ENCODE peak calls at places on chromosomes 5 and 9, in five cellular contexts. One of them, this sample, is unnamed.

GRCh38 chr5:7392401-7393024 is 3.4 kb upstream of the ADCY2 start:
- DNase-seq in H1: no peak
- DNase-seq in IMR-90: no peak
- DNase-seq in mesenchymal stem cell: no peak
- DNase-seq in H9: peak
- DNase-seq in this sample: peak

GRCh38 chr9:124450241-124450924 is at the start of gene ADGRD2:
- DNase-seq in H1: peak
- DNase-seq in IMR-90: peak
- DNase-seq in mesenchymal stem cell: peak
- DNase-seq in H9: peak
- DNase-seq in this sample: peak

GRCh38 chr9:135890896-135891631 is 16.3 kb downstream of the CAMSAP1 start:
- DNase-seq in H1: no peak
- DNase-seq in IMR-90: no peak
- DNase-seq in mesenchymal stem cell: no peak
- DNase-seq in H9: no peak
- DNase-seq in this sample: no peak

GRCh38 chr5:78659114-78659513 is 10.5 kb upstream of the LHFPL2 start:
- DNase-seq in H1: no peak
- DNase-seq in IMR-90: no peak
- DNase-seq in mesenchymal stem cell: no peak
- DNase-seq in H9: no peak
- DNase-seq in this sample: no peak

GRCh38 chr9:96025995-96026572 is 150.6 kb downstream of the ERCC6L2 start:
- DNase-seq in H1: peak
- DNase-seq in IMR-90: no peak
- DNase-seq in mesenchymal stem cell: no peak
- DNase-seq in H9: peak
- DNase-seq in this sample: peak

GRCh38 chr5:160271396-160271795 is 41.0 kb downstream of the CCNJL start:
- DNase-seq in H1: no peak
- DNase-seq in IMR-90: no peak
- DNase-seq in mesenchymal stem cell: peak
- DNase-seq in H9: peak
- DNase-seq in this sample: no peak

GRCh38 chr5:168020522-168021294 is 270.7 kb upstream of the WWC1 start:
- DNase-seq in H1: no peak
- DNase-seq in IMR-90: peak
- DNase-seq in mesenchymal stem cell: peak
- DNase-seq in H9: no peak
- DNase-seq in this sample: no peak

GRCh38 chr9:93666279-93666784 is 89.9 kb downstream of the PHF2 start:
- DNase-seq in H1: no peak
- DNase-seq in IMR-90: no peak
- DNase-seq in mesenchymal stem cell: no peak
- DNase-seq in H9: no peak
- DNase-seq in this sample: no peak

GRCh38 chr9:94734054-94734754 is 7.7 kb downstream of the AOPEP start:
- DNase-seq in H1: no peak
- DNase-seq in IMR-90: no peak
- DNase-seq in mesenchymal stem cell: no peak
- DNase-seq in H9: no peak
- DNase-seq in this sample: no peak

GRCh38 chr5:88396635-88397285 is 128.1 kb upstream of the TMEM161B start:
- DNase-seq in H1: no peak
- DNase-seq in IMR-90: no peak
- DNase-seq in mesenchymal stem cell: no peak
- DNase-seq in H9: no peak
- DNase-seq in this sample: no peak

GRCh38 chr5:119076080-119076479 is 5.2 kb downstream of the DMXL1 start:
- DNase-seq in H1: no peak
- DNase-seq in IMR-90: no peak
- DNase-seq in mesenchymal stem cell: no peak
- DNase-seq in H9: no peak
- DNase-seq in this sample: no peak

GRCh38 chr9:36163049-36163839 is 5.9 kb upstream of the CCIN start:
- DNase-seq in H1: peak
- DNase-seq in IMR-90: peak
- DNase-seq in mesenchymal stem cell: peak
- DNase-seq in H9: peak
- DNase-seq in this sample: no peak

GRCh38 chr9:72997387-72997995 is 44.6 kb upstream of the ALDH1A1 start:
- DNase-seq in H1: no peak
- DNase-seq in IMR-90: no peak
- DNase-seq in mesenchymal stem cell: no peak
- DNase-seq in H9: peak
- DNase-seq in this sample: no peak

GRCh38 chr5:164073013-164073535 is 567.7 kb downstream of the MAT2B start:
- DNase-seq in H1: no peak
- DNase-seq in IMR-90: peak
- DNase-seq in mesenchymal stem cell: no peak
- DNase-seq in H9: no peak
- DNase-seq in this sample: no peak

GRCh38 chr9:69376651-69377050 is 51.6 kb downstream of the ENTREP1 start:
- DNase-seq in H1: no peak
- DNase-seq in IMR-90: peak
- DNase-seq in mesenchymal stem cell: peak
- DNase-seq in H9: no peak
- DNase-seq in this sample: no peak

GRCh38 chr5:174409070-174409469 is 315.3 kb upstream of the MSX2 start:
- DNase-seq in H1: no peak
- DNase-seq in IMR-90: no peak
- DNase-seq in mesenchymal stem cell: no peak
- DNase-seq in H9: no peak
- DNase-seq in this sample: no peak

GRCh38 chr5:77129386-77129785 is 42.3 kb upstream of the ZBED3 start:
- DNase-seq in H1: peak
- DNase-seq in IMR-90: peak
- DNase-seq in mesenchymal stem cell: peak
- DNase-seq in H9: peak
- DNase-seq in this sample: no peak

GRCh38 chr5:32453916-32454315 is 9.4 kb upstream of the ZFR start:
- DNase-seq in H1: peak
- DNase-seq in IMR-90: no peak
- DNase-seq in mesenchymal stem cell: no peak
- DNase-seq in H9: no peak
- DNase-seq in this sample: no peak

GRCh38 chr9:35683323-35683722 is 6.4 kb downstream of the TPM2 start:
- DNase-seq in H1: no peak
- DNase-seq in IMR-90: no peak
- DNase-seq in mesenchymal stem cell: no peak
- DNase-seq in H9: no peak
- DNase-seq in this sample: no peak

GRCh38 chr5:90866333-90866732 is 307.7 kb downstream of the ADGRV1 start:
- DNase-seq in H1: no peak
- DNase-seq in IMR-90: peak
- DNase-seq in mesenchymal stem cell: peak
- DNase-seq in H9: no peak
- DNase-seq in this sample: no peak

GRCh38 chr9:89436963-89437625 is 60.8 kb downstream of the SEMA4D start:
- DNase-seq in H1: no peak
- DNase-seq in IMR-90: no peak
- DNase-seq in mesenchymal stem cell: no peak
- DNase-seq in H9: no peak
- DNase-seq in this sample: no peak

GRCh38 chr5:115657883-115658233 is 32.0 kb upstream of the TMED7 start:
- DNase-seq in H1: no peak
- DNase-seq in IMR-90: peak
- DNase-seq in mesenchymal stem cell: peak
- DNase-seq in H9: no peak
- DNase-seq in this sample: no peak

GRCh38 chr5:31052937-31053658 is 140.4 kb upstream of the CDH6 start:
- DNase-seq in H1: no peak
- DNase-seq in IMR-90: no peak
- DNase-seq in mesenchymal stem cell: no peak
- DNase-seq in H9: no peak
- DNase-seq in this sample: no peak

GRCh38 chr9:115594551-115594950 is 476.6 kb upstream of the TNC start:
- DNase-seq in H1: no peak
- DNase-seq in IMR-90: peak
- DNase-seq in mesenchymal stem cell: peak
- DNase-seq in H9: no peak
- DNase-seq in this sample: no peak

GRCh38 chr5:56327810-56328209 is 94.7 kb upstream of the ANKRD55 start:
- DNase-seq in H1: no peak
- DNase-seq in IMR-90: no peak
- DNase-seq in mesenchymal stem cell: peak
- DNase-seq in H9: no peak
- DNase-seq in this sample: no peak

GRCh38 chr9:19181556-19181955 is 48.9 kb upstream of the DENND4C start:
- DNase-seq in H1: no peak
- DNase-seq in IMR-90: no peak
- DNase-seq in mesenchymal stem cell: no peak
- DNase-seq in H9: no peak
- DNase-seq in this sample: no peak

GRCh38 chr9:19185191-19185590 is 45.3 kb upstream of the DENND4C start:
- DNase-seq in H1: no peak
- DNase-seq in IMR-90: no peak
- DNase-seq in mesenchymal stem cell: no peak
- DNase-seq in H9: no peak
- DNase-seq in this sample: no peak

GRCh38 chr9:19186240-19186639 is 44.3 kb upstream of the DENND4C start:
- DNase-seq in H1: no peak
- DNase-seq in IMR-90: no peak
- DNase-seq in mesenchymal stem cell: no peak
- DNase-seq in H9: no peak
- DNase-seq in this sample: no peak

GRCh38 chr9:19181002-19181401 is 49.5 kb upstream of the DENND4C start:
- DNase-seq in H1: no peak
- DNase-seq in IMR-90: no peak
- DNase-seq in mesenchymal stem cell: no peak
- DNase-seq in H9: no peak
- DNase-seq in this sample: no peak

DNA sequence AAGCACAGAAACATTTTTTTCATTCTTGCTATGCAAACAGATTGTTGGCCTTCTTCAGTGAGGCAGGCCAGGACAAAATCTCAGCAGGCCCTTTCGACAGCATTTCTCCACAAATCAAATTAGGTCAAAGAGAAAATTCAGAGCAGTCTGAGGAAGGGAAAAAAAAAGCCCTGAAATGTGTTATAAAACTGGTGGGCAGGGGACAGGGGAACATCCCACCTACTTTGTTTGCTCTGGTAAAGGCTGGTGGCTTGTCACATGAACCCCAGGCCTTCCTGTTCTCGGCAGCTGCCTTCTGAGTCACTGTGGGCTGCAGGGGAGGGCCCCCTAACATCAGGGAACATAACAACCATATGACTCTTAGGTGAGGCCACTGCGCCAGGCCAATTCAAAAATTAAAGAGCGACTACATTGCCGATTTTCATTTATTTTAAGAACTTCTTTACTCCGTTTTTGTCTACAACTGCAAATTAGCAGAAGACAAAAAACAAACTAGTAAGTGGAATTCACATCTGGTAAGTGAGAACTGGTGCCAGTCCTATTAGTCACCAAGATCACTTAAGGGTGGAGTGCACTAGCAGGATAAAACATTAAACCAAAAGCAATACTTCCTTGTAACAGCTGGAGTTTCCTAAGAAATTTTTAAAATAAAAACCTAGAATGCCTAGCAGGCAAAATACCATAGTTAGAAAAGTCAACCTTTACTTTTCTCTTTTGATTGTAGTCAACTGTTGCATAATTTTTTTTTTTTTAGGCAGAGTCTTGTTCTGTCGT is 46.2 kb upstream of the DENND4C start:
- DNase-seq in H1: no peak
- DNase-seq in IMR-90: peak
- DNase-seq in mesenchymal stem cell: peak
- DNase-seq in H9: peak
- DNase-seq in this sample: peak
- H2BK15ac ChIP-seq in H1: no peak
- H2BK15ac ChIP-seq in IMR-90: peak
- H2BK15ac ChIP-seq in mesenchymal stem cell: no peak
- H2BK15ac ChIP-seq in H9: no peak
- H2BK15ac ChIP-seq in this sample: no peak

GRCh38 chr5:24742334-24742733 is 97.6 kb upstream of the CDH10 start:
- DNase-seq in H1: no peak
- DNase-seq in IMR-90: no peak
- DNase-seq in mesenchymal stem cell: peak
- DNase-seq in H9: no peak
- DNase-seq in this sample: no peak
- H2AFZ ChIP-seq in H1: no peak
- H2AFZ ChIP-seq in IMR-90: no peak
- H2AFZ ChIP-seq in mesenchymal stem cell: no peak
- H2AFZ ChIP-seq in H9: no peak
- H2AFZ ChIP-seq in this sample: no peak

GRCh38 chr5:133322743-133323142 is 270.9 kb downstream of the HSPA4 start:
- DNase-seq in H1: no peak
- DNase-seq in IMR-90: peak
- DNase-seq in mesenchymal stem cell: no peak
- DNase-seq in H9: no peak
- DNase-seq in this sample: no peak

GRCh38 chr5:133321833-133322420 is 270.1 kb downstream of the HSPA4 start:
- DNase-seq in H1: no peak
- DNase-seq in IMR-90: no peak
- DNase-seq in mesenchymal stem cell: no peak
- DNase-seq in H9: no peak
- DNase-seq in this sample: no peak

GRCh38 chr5:133324926-133325325 is 273.1 kb downstream of the HSPA4 start:
- DNase-seq in H1: no peak
- DNase-seq in IMR-90: no peak
- DNase-seq in mesenchymal stem cell: no peak
- DNase-seq in H9: no peak
- DNase-seq in this sample: no peak

GRCh38 chr5:133324058-133324457 is 272.2 kb downstream of the HSPA4 start:
- DNase-seq in H1: no peak
- DNase-seq in IMR-90: no peak
- DNase-seq in mesenchymal stem cell: no peak
- DNase-seq in H9: no peak
- DNase-seq in this sample: no peak

GRCh38 chr5:133323464-133323863 is 271.7 kb downstream of the HSPA4 start:
- DNase-seq in H1: no peak
- DNase-seq in IMR-90: no peak
- DNase-seq in mesenchymal stem cell: no peak
- DNase-seq in H9: no peak
- DNase-seq in this sample: no peak
- H2BK15ac ChIP-seq in H1: no peak
- H2BK15ac ChIP-seq in IMR-90: no peak
- H2BK15ac ChIP-seq in mesenchymal stem cell: no peak
- H2BK15ac ChIP-seq in H9: no peak
- H2BK15ac ChIP-seq in this sample: no peak

GRCh38 chr5:138951091-138951985 is 76.2 kb upstream of the LRRTM2 start:
- DNase-seq in H1: no peak
- DNase-seq in IMR-90: no peak
- DNase-seq in mesenchymal stem cell: no peak
- DNase-seq in H9: no peak
- DNase-seq in this sample: no peak

GRCh38 chr5:138953370-138954256 is 78.5 kb upstream of the LRRTM2 start:
- DNase-seq in H1: no peak
- DNase-seq in IMR-90: peak
- DNase-seq in mesenchymal stem cell: peak
- DNase-seq in H9: no peak
- DNase-seq in this sample: no peak

GRCh38 chr5:138954257-138955012 is 79.3 kb upstream of the LRRTM2 start:
- DNase-seq in H1: no peak
- DNase-seq in IMR-90: no peak
- DNase-seq in mesenchymal stem cell: no peak
- DNase-seq in H9: no peak
- DNase-seq in this sample: no peak

GRCh38 chr5:138951986-138952735 is 77.0 kb upstream of the LRRTM2 start:
- DNase-seq in H1: no peak
- DNase-seq in IMR-90: no peak
- DNase-seq in mesenchymal stem cell: no peak
- DNase-seq in H9: no peak
- DNase-seq in this sample: no peak

GRCh38 chr5:138952962-138953361 is 77.8 kb upstream of the LRRTM2 start:
- DNase-seq in H1: no peak
- DNase-seq in IMR-90: no peak
- DNase-seq in mesenchymal stem cell: no peak
- DNase-seq in H9: no peak
- DNase-seq in this sample: no peak
- H2AFZ ChIP-seq in H1: no peak
- H2AFZ ChIP-seq in IMR-90: peak
- H2AFZ ChIP-seq in mesenchymal stem cell: no peak
- H2AFZ ChIP-seq in H9: no peak
- H2AFZ ChIP-seq in this sample: no peak

This sample was measured in neuronal stem cell.